ENCODE peak calls at places on chromosomes 5 and 9, in nine cellular contexts. K is A549, P is spleen, G is HCT116, C is AG04449, Z is sigmoid colon, R is PC-3, U is lower leg skin, T is transverse colon. Q is an unnamed sample.

GRCh38 chr5:72009280-72009679 is 98.0 kb upstream of the MAP1B start:
- DNase-seq in K (no peak), P (no peak), G (no peak), C (no peak), Z (no peak), R (no peak), U (no peak), T (no peak), Q (peak)

GRCh38 chr5:11166906-11167305 is 405.9 kb upstream of the DAP start:
- DNase-seq in K (no peak), P (no peak), G (no peak), C (no peak), Z (no peak), R (peak), U (no peak), T (no peak), Q (no peak)

GRCh38 chr9:31467086-31467485 is 917.4 kb upstream of the ACO1 start:
- DNase-seq in K (no peak), P (no peak), G (no peak), C (no peak), Z (no peak), R (no peak), U (no peak), T (no peak), Q (no peak)

GRCh38 chr5:172282277-172283019 is 1.1 kb downstream of the UBTD2 start:
- DNase-seq in K (no peak), P (no peak), G (no peak), C (no peak), Z (no peak), R (peak), U (no peak), T (no peak), Q (no peak)

GRCh38 chr9:90729351-90729750 is 72.3 kb upstream of the SYK start:
- DNase-seq in K (no peak), P (no peak), G (no peak), C (no peak), Z (no peak), R (no peak), U (no peak), T (no peak), Q (no peak)

GRCh38 chr9:127968717-127969383 is 11.9 kb downstream of the EEIG1 start:
- DNase-seq in K (peak), P (no peak), G (peak), C (peak), Z (peak), R (peak), U (no peak), T (peak), Q (peak)

GRCh38 chr5:176578391-176578808 is 29.3 kb downstream of the CDHR2 start:
- DNase-seq in K (peak), P (no peak), G (peak), C (no peak), Z (no peak), R (peak), U (no peak), T (peak), Q (peak)

GRCh38 chr5:127958421-127959011 is 125.0 kb upstream of the SLC12A2 start:
- DNase-seq in K (peak), P (no peak), G (no peak), C (no peak), Z (no peak), R (peak), U (no peak), T (peak), Q (peak)

GRCh38 chr9:89810434-89810833 is 205.6 kb downstream of the GADD45G start:
- DNase-seq in K (no peak), P (no peak), G (no peak), C (no peak), Z (no peak), R (no peak), U (peak), T (no peak), Q (peak)

GRCh38 chr5:96384353-96384752 is 48.7 kb downstream of the PCSK1 start:
- DNase-seq in K (peak), P (no peak), G (peak), C (peak), Z (no peak), R (peak), U (no peak), T (no peak), Q (peak)

GRCh38 chr5:39216621-39217020 is 2.7 kb downstream of the FYB1 start:
- DNase-seq in K (no peak), P (no peak), G (no peak), C (no peak), Z (no peak), R (peak), U (no peak), T (no peak), Q (no peak)

GRCh38 chr9:126504086-126504976 is 109.4 kb upstream of the LMX1B start:
- DNase-seq in K (no peak), P (peak), G (no peak), C (no peak), Z (peak), R (no peak), U (no peak), T (no peak), Q (no peak)

GRCh38 chr5:31193591-31194457 is at the start of gene CDH6:
- DNase-seq in K (peak), P (peak), G (no peak), C (no peak), Z (no peak), R (peak), U (no peak), T (peak), Q (peak)

GRCh38 chr9:77927265-77927664 is 104.3 kb downstream of the GNAQ start:
- DNase-seq in K (no peak), P (no peak), G (no peak), C (no peak), Z (no peak), R (peak), U (no peak), T (no peak), Q (peak)

GRCh38 chr9:35603506-35603985 is 1.5 kb upstream of the TESK1 start:
- DNase-seq in K (no peak), P (peak), G (no peak), C (peak), Z (peak), R (peak), U (peak), T (peak), Q (peak)

GRCh38 chr9:79695531-79696218 is 123.9 kb downstream of the TLE4 start:
- DNase-seq in K (no peak), P (no peak), G (no peak), C (no peak), Z (no peak), R (no peak), U (no peak), T (peak), Q (no peak)

GRCh38 chr5:16936150-16937022 is at the start of gene MYO10:
- DNase-seq in K (peak), P (peak), G (no peak), C (no peak), Z (peak), R (peak), U (peak), T (peak), Q (peak)

GRCh38 chr5:67246108-67246507 is 49.5 kb upstream of the CD180 start:
- DNase-seq in K (peak), P (no peak), G (peak), C (peak), Z (no peak), R (peak), U (no peak), T (no peak), Q (peak)

GRCh38 chr5:143600396-143601075 is 197.1 kb upstream of the NR3C1 start:
- DNase-seq in K (no peak), P (no peak), G (no peak), C (no peak), Z (no peak), R (no peak), U (no peak), T (no peak), Q (peak)

GRCh38 chr5:56729488-56729887 is 85.9 kb upstream of the MAP3K1 start:
- DNase-seq in K (no peak), P (no peak), G (no peak), C (no peak), Z (no peak), R (no peak), U (no peak), T (no peak), Q (no peak)
- H3K4me3 ChIP-seq in K (no peak), P (no peak), G (no peak), C (no peak), Z (no peak), R (no peak), U (no peak), T (no peak), Q (no peak)

GRCh38 chr5:14189680-14190079 is 46.5 kb downstream of the TRIO start:
- DNase-seq in K (no peak), P (no peak), G (no peak), C (no peak), Z (no peak), R (no peak), U (no peak), T (no peak), Q (no peak)
- TF ChIP-seq CTCF in K (no peak), P (no peak), G (no peak), C (no peak), Z (no peak), R (no peak), U (no peak), T (no peak), Q (no peak)

GRCh38 chr5:141681295-141681694 is 735 bp downstream of the ARAP3 start:
- DNase-seq in K (no peak), P (no peak), G (no peak), C (no peak), Z (no peak), R (no peak), U (no peak), T (no peak), Q (no peak)

GRCh38 chr5:141683596-141684161 is 1.6 kb upstream of the ARAP3 start:
- DNase-seq in K (no peak), P (peak), G (no peak), C (no peak), Z (no peak), R (no peak), U (no peak), T (no peak), Q (no peak)

GRCh38 chr5:141680178-141680577 is 1.9 kb downstream of the ARAP3 start:
- DNase-seq in K (no peak), P (peak), G (no peak), C (no peak), Z (no peak), R (no peak), U (no peak), T (no peak), Q (no peak)

GRCh38 chr5:141681695-141682641 is at the start of gene ARAP3:
- DNase-seq in K (peak), P (peak), G (peak), C (peak), Z (peak), R (peak), U (peak), T (peak), Q (peak)

DNA sequence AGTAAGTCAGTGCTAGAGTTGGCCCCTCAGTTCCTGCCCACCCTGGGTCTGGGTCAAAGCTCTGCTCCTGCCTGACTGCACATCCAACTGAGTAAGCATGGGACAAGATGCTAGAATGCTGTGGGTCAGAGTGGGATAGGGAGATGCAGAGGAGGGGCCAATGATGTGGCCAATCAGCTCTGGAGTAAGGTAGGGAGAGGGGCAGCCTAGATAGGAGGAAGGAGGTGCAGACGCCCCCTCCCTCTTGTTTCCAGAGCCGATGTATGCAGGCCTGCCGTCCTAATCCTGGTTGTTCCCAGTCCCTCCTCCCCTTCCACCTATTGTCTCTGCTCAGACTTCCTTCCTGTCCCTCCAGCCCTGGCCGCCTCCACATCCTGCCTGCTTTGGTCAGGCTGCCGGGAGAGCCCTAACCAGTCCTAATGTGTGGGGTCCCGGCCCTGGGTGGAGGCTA is 1.3 kb downstream of the ARAP3 start:
- DNase-seq in K (no peak), P (no peak), G (no peak), C (no peak), Z (no peak), R (peak), U (peak), T (peak), Q (peak)
- H3K4me3 ChIP-seq in K (peak), P (peak), G (peak), C (peak), Z (peak), R (peak), U (no peak), T (no peak), Q (peak)

DNA sequence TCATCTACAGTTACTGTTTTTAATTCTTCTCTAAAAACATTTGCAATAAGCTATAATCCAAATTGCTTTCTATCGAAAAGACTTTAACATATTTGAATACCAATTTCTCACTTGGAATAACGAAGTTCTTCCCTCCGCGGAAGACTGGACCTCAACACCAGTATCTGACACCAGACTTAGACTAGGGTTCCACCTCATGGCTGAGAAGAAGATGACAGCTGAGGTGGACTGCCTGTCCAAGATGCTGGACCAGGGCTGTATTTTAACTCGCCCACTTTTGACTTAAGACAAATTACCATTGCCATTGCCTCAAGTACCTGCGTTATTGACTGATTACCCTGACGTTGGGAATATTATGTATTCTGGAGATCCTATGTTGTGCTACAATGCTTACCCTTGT is 34.1 kb downstream of the ZMAT2 start:
- DNase-seq in K (peak), P (no peak), G (no peak), C (no peak), Z (no peak), R (peak), U (no peak), T (no peak), Q (peak)
- TF ChIP-seq CTCF in K (peak), P (no peak), G (peak), C (no peak), Z (peak), R (peak), U (no peak), T (peak), Q (peak)

DNA sequence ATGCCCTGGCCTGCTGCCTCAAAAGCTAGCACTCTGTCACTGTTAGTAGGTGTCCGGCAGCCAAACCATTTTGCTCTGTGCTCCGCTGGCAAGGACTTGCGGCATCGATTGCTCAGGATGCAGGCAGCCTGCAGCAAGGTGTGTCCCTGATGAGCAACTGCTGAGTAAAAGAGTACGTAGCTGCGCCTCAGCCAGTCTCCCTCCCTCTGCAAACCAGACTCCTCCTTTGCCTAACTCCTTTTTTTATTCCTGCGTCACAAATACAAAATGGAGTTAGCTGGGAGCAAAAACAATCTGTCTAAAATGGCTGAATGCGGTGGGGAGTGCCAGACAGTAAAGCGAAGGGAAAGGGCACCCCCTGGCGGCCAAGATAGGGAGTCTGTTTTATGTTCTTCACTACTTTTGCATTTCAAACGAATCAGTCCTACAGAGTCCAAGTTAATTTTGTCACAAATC is 61.1 kb downstream of the DIAPH1 start:
- DNase-seq in K (peak), P (peak), G (peak), C (peak), Z (peak), R (peak), U (peak), T (peak), Q (peak)
- H3K4me3 ChIP-seq in K (no peak), P (no peak), G (peak), C (peak), Z (peak), R (peak), U (no peak), T (no peak), Q (peak)

GRCh38 chr9:24765025-24765756 is 219.5 kb upstream of the IZUMO3 start:
- DNase-seq in K (no peak), P (peak), G (no peak), C (no peak), Z (no peak), R (no peak), U (no peak), T (no peak), Q (no peak)
- TF ChIP-seq CTCF in K (no peak), P (no peak), G (no peak), C (no peak), Z (no peak), R (no peak), U (no peak), T (no peak), Q (no peak)

GRCh38 chr9:133419005-133419404 is 1.2 kb upstream of the REXO4 start:
- DNase-seq in K (no peak), P (no peak), G (no peak), C (no peak), Z (no peak), R (no peak), U (no peak), T (peak), Q (no peak)
- H3K4me3 ChIP-seq in K (no peak), P (no peak), G (peak), C (no peak), Z (no peak), R (no peak), U (no peak), T (no peak), Q (no peak)

GRCh38 chr5:151281001-151281639 is 22.4 kb downstream of the SLC36A3 start:
- DNase-seq in K (no peak), P (no peak), G (no peak), C (no peak), Z (no peak), R (peak), U (no peak), T (no peak), Q (no peak)

GRCh38 chr5:151285683-151286082 is 17.9 kb downstream of the SLC36A3 start:
- DNase-seq in K (no peak), P (no peak), G (no peak), C (no peak), Z (no peak), R (no peak), U (no peak), T (no peak), Q (peak)

GRCh38 chr5:151286246-151286645 is 17.3 kb downstream of the SLC36A3 start:
- DNase-seq in K (no peak), P (no peak), G (no peak), C (no peak), Z (no peak), R (no peak), U (no peak), T (no peak), Q (no peak)

GRCh38 chr5:151283120-151283825 is 20.3 kb downstream of the SLC36A3 start:
- DNase-seq in K (no peak), P (no peak), G (no peak), C (no peak), Z (no peak), R (no peak), U (no peak), T (no peak), Q (no peak)

GRCh38 chr5:151284392-151284967 is 19.1 kb downstream of the SLC36A3 start:
- DNase-seq in K (peak), P (no peak), G (peak), C (no peak), Z (no peak), R (no peak), U (no peak), T (no peak), Q (no peak)
- TF ChIP-seq CTCF in K (no peak), P (no peak), G (peak), C (no peak), Z (no peak), R (peak), U (no peak), T (no peak), Q (peak)

GRCh38 chr9:37380570-37380969 is 41.9 kb upstream of the GRHPR start:
- DNase-seq in K (no peak), P (no peak), G (no peak), C (no peak), Z (no peak), R (no peak), U (no peak), T (no peak), Q (no peak)
- H3K4me3 ChIP-seq in K (no peak), P (no peak), G (no peak), C (no peak), Z (no peak), R (no peak), U (no peak), T (no peak), Q (no peak)